ENCODE peak calls at places on chromosomes 5 and 9, in ten cellular contexts. L, B, P, Y, U, T, G, O, X and I are unnamed samples.

GRCh38 chr5:169174923-169175322 is 126.0 kb downstream of the SLIT3 start:
- DNase-seq in B (no peak), U (no peak), T (no peak), P (no peak), G (no peak), X (no peak), L (no peak), Y (no peak), O (no peak), I (no peak)

GRCh38 chr9:131727184-131727785 is 12.6 kb downstream of the RAPGEF1 start:
- DNase-seq in O (no peak), B (no peak), U (peak; percentile 48), T (no peak), Y (no peak), G (no peak), P (no peak), X (no peak), L (no peak), I (no peak)

GRCh38 chr5:42995152-42995751 is 44.9 kb downstream of the ANXA2R start:
- DNase-seq in X (no peak), G (no peak), B (no peak), L (no peak), Y (no peak), O (no peak), U (peak; percentile 60), T (no peak), P (no peak), I (no peak)

GRCh38 chr5:55429707-55430253 is 105.0 kb downstream of the PLPP1 start:
- DNase-seq in P (no peak), B (no peak), X (no peak), L (peak; percentile 45), Y (no peak), U (no peak), G (no peak), T (no peak), O (no peak), I (no peak)

GRCh38 chr9:6759114-6759977 is 1.6 kb downstream of the KDM4C start:
- DNase-seq in U (peak; percentile 89), G (peak; percentile 69), P (peak; percentile 74), T (peak; percentile 29), O (no peak), Y (peak; percentile 63), X (peak; percentile 42), L (peak; percentile 51), B (peak; percentile 51), I (no peak)

GRCh38 chr5:119996128-119996527 is 366.8 kb downstream of the FAM170A start:
- DNase-seq in Y (no peak), O (no peak), L (no peak), P (no peak), G (no peak), B (peak; percentile 1), T (no peak), U (peak; percentile 3), X (no peak), I (no peak)

GRCh38 chr5:150499437-150499956 is 8.4 kb upstream of the NDST1 start:
- DNase-seq in P (no peak), Y (no peak), T (no peak), B (no peak), L (no peak), X (no peak), G (peak; percentile 47), U (no peak), O (no peak), I (no peak)

GRCh38 chr5:89844548-89844947 is 565.0 kb downstream of the CETN3 start:
- DNase-seq in Y (no peak), G (no peak), X (no peak), P (no peak), B (no peak), L (no peak), T (no peak), O (no peak), U (no peak), I (no peak)

GRCh38 chr5:140024928-140025327 is 18.2 kb downstream of the NRG2 start:
- DNase-seq in B (no peak), L (no peak), P (no peak), Y (no peak), O (no peak), X (no peak), T (no peak), U (no peak), G (no peak), I (no peak)

GRCh38 chr5:78008356-78008967 is 232.3 kb upstream of the TBCA start:
- DNase-seq in G (peak; percentile 51), Y (no peak), L (peak; percentile 25), T (no peak), P (peak; percentile 46), U (peak; percentile 51), O (no peak), X (peak; percentile 67), B (peak; percentile 11), I (no peak)

GRCh38 chr5:135126688-135127603 is 92.9 kb upstream of the PITX1 start:
- DNase-seq in O (no peak), U (no peak), Y (no peak), G (no peak), P (no peak), X (peak; percentile 66), L (peak; percentile 40), B (no peak), T (no peak), I (no peak)

GRCh38 chr9:14153310-14153720 is 160.6 kb downstream of the NFIB start:
- DNase-seq in P (no peak), B (peak; percentile 8), G (no peak), O (no peak), U (peak; percentile 12), L (no peak), X (no peak), Y (no peak), T (no peak), I (no peak)

GRCh38 chr5:6187501-6187900 is 190.8 kb downstream of the MED10 start:
- DNase-seq in L (no peak), B (no peak), G (no peak), T (no peak), O (no peak), Y (no peak), P (no peak), X (no peak), U (no peak), I (no peak)

GRCh38 chr9:88326024-88326423 is 62.2 kb upstream of the SPIN1 start:
- DNase-seq in P (no peak), X (no peak), B (no peak), G (no peak), Y (no peak), L (no peak), O (no peak), U (no peak), T (no peak), I (no peak)

DNA sequence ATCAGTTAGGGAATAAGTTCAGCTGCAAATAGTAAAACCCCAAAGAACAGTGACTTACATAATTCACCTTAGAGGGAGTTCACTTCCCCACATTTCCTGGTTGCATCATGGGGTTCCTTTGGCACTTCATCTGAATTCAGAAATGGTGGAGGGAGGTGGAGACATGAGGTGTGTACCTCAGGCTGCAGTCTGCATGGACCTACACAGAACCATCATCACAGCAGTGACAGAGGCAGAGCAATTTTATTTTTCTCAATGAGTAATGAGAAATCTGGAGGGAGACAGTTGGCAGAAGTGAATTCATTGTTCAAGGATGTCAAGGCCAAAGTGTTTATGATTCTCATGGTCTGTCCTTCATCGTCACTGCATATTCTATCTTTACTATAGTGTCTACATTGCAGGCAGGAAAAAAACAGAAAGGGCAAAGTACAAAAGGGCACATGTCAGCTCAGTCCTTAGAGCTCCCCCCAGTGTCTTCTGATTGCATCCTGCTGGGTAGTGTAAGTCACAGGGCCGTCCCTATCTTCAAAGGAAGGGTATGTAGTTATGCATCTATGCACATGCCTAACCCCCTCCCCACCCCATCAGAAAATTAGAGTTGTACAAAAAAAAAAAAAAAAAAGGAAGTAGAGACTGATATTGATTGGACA is 132.8 kb upstream of the APC start:
- DNase-seq in G (peak; percentile 33), T (no peak), X (peak; percentile 10), O (no peak), B (no peak), P (peak; percentile 26), U (no peak), L (no peak), Y (peak; percentile 35), I (no peak)
- TF ChIP-seq CTCF in G (peak; percentile 38), T (no peak), X (no peak), O (no peak), B (no peak), P (peak; percentile 21), U (no peak), L (no peak), Y (peak; percentile 42), I (peak; percentile 39)

GRCh38 chr9:86275962-86276361 is 6.4 kb downstream of the ISCA1 start:
- DNase-seq in T (no peak), Y (no peak), X (peak; percentile 15), B (no peak), G (no peak), L (no peak), O (no peak), U (no peak), P (no peak), I (no peak)
- TF ChIP-seq CTCF in T (no peak), Y (no peak), X (no peak), B (no peak), G (peak; percentile 22), L (no peak), O (no peak), U (peak; percentile 28), P (no peak), I (peak; percentile 55)

DNA sequence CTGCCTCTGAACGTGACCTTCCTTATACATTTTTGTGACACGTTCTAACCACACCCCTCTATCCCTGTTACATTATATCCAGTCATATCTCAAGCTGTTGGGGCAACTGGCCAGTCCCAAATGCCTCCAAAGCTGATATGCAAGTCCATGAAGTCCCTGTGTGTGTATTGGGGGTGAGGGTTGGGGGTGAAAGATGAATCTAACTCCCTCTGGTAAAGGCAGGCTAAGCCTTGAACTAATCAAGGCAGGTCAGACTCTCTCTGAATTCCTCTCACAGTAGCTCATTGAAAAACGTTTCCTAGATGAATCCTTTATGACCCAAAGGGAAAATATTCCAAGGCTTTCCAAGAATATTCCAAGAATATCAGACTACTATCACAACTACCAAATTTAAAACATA is 174.4 kb downstream of the MUSK start:
- DNase-seq in L (no peak), U (peak; percentile 52), G (no peak), X (no peak), B (no peak), Y (no peak), O (no peak), P (no peak), T (no peak), I (no peak)
- TF ChIP-seq CTCF in L (no peak), U (no peak), G (no peak), X (no peak), B (no peak), Y (no peak), O (no peak), P (no peak), T (no peak), I (no peak)

DNA sequence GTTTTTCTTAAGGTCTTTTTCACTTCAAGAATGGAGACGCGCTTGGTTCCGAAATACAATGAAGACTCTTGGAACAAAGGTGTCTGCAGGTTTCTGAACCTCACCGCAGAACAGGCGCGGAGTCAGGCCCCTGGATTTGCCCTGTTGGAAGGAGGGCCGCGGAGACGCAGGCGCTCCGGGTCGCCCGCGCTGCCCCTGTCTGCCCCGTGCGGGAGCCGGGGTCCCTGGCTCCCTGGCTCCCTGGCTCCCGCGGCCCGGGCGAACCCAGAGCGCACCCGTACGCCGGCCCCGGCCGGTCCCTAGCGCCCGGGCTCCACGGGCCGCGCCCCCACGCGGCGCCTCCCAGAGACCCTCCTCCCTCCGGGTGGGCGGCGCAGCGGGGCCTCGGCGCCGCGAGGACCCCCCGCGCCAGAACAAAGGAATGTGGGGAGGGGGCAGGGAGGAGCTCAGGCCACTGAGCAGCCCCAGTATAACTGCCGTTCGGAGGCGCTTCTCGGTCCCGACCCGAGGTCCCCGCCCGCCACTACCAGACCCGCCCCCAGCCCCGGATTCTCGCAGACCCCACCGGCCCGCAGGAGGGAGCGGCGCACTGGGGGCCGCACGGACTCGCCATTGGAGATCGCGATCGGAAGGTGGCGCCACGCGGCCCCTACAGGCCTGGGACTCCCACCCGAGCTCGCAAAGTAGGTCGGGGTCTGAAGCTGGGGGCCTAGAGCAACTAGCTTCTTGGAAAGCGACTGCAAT is 2.4 kb downstream of the NFIL3 start:
- DNase-seq in Y (peak; percentile 36), O (peak; percentile 68), B (no peak), X (no peak), L (peak; percentile 44), P (peak; percentile 67), U (peak; percentile 41), G (peak; percentile 54), T (peak; percentile 13), I (peak; percentile 43)
- TF ChIP-seq CTCF in Y (peak; percentile 51), O (no peak), B (peak; percentile 54), X (no peak), L (peak; percentile 15), P (peak; percentile 36), U (peak; percentile 49), G (peak; percentile 57), T (no peak), I (peak; percentile 58)